ENCODE peak calls at places on chromosomes 3 and 15, in five cellular contexts. D is tibial nerve, X is ovary, J is sigmoid colon, E is transverse colon. S is an unnamed sample.

GRCh38 chr3:175212896-175213295 is 353.8 kb downstream of the NAALADL2 start:
- DNase-seq in X (no peak), E (no peak), D (no peak), J (no peak), S (no peak)

GRCh38 chr15:85377986-85378385 is 2.4 kb upstream of the AKAP13 start:
- DNase-seq in J (no peak), X (no peak), D (no peak), E (no peak), S (no peak)

GRCh38 chr15:45665261-45665660 is 30.4 kb downstream of the SQOR start:
- DNase-seq in X (no peak), E (no peak), D (no peak), J (no peak), S (no peak)

GRCh38 chr3:76470285-76470684 is 569.6 kb upstream of the ROBO2 start:
- DNase-seq in D (no peak), E (no peak), J (no peak), X (no peak), S (no peak)

GRCh38 chr3:116166121-116166520 is 279.2 kb downstream of the LSAMP start:
- DNase-seq in J (no peak), X (no peak), D (no peak), E (no peak), S (no peak)

GRCh38 chr15:85457392-85457968 is 77.1 kb downstream of the AKAP13 start:
- DNase-seq in X (no peak), D (no peak), J (no peak), E (peak), S (no peak)

GRCh38 chr15:38054488-38054887 is 120.0 kb downstream of the TMCO5A start:
- DNase-seq in J (no peak), E (no peak), D (no peak), X (no peak), S (no peak)

GRCh38 chr3:154778057-154778456 is 302.1 kb upstream of the MME start:
- DNase-seq in D (no peak), J (no peak), X (no peak), E (no peak), S (no peak)

GRCh38 chr3:40309925-40310635 is 573 bp downstream of the EIF1B start:
- DNase-seq in E (peak), D (no peak), J (peak), X (peak), S (peak)

GRCh38 chr3:132659000-132659369 is 624 bp downstream of the ACAD11 start:
- DNase-seq in J (no peak), D (no peak), X (no peak), E (no peak), S (no peak)

GRCh38 chr3:43773273-43774104 is 82.8 kb downstream of the ABHD5 start:
- DNase-seq in D (no peak), X (no peak), J (no peak), E (peak), S (no peak)

GRCh38 chr15:38612159-38612863 is 47.7 kb upstream of the RASGRP1 start:
- DNase-seq in X (no peak), D (no peak), J (no peak), E (no peak), S (no peak)

GRCh38 chr15:95932141-95932540 is 398.4 kb upstream of the NR2F2 start:
- DNase-seq in D (no peak), J (no peak), E (no peak), X (no peak), S (no peak)

GRCh38 chr15:42191610-42192346 is 16.3 kb downstream of the VPS39 start:
- DNase-seq in D (no peak), J (no peak), X (no peak), E (no peak), S (no peak)

GRCh38 chr15:44812029-44812517 is 75.7 kb downstream of the TRIM69 start:
- DNase-seq in X (no peak), D (no peak), E (peak), J (no peak), S (no peak)

GRCh38 chr15:45743309-45744041 is 108.6 kb downstream of the SQOR start:
- DNase-seq in D (no peak), E (no peak), J (peak), X (no peak), S (no peak)

GRCh38 chr3:10242182-10243065 is 5.8 kb upstream of the TATDN2 start:
- DNase-seq in X (no peak), E (peak), J (peak), D (no peak), S (no peak)

GRCh38 chr3:52153389-52154096 is 680 bp downstream of the POC1A start:
- DNase-seq in J (no peak), D (no peak), X (no peak), E (peak), S (peak)

GRCh38 chr3:23760871-23761373 is 44.8 kb upstream of the UBE2E1 start:
- DNase-seq in D (no peak), J (no peak), E (no peak), X (no peak), S (no peak)

GRCh38 chr3:141547791-141548190 is 61.0 kb downstream of the RASA2 start:
- DNase-seq in J (no peak), X (no peak), E (no peak), D (no peak), S (no peak)

GRCh38 chr3:32143849-32144757 is 37.7 kb downstream of the GPD1L start:
- DNase-seq in E (peak), D (peak), J (no peak), X (no peak), S (no peak)

GRCh38 chr3:33456756-33457155 is 16.6 kb upstream of the UBP1 start:
- DNase-seq in D (no peak), J (no peak), E (no peak), X (no peak), S (no peak)

GRCh38 chr3:82157952-82158351 is 396.5 kb upstream of the GBE1 start:
- DNase-seq in D (no peak), E (no peak), X (no peak), J (no peak), S (no peak)

GRCh38 chr3:65619391-65620298 is 419.1 kb downstream of the MAGI1 start:
- DNase-seq in D (no peak), E (no peak), J (no peak), X (no peak), S (no peak)

GRCh38 chr3:43155464-43156121 is 49.7 kb upstream of the POMGNT2 start:
- DNase-seq in E (peak), X (peak), D (peak), J (peak), S (no peak)

GRCh38 chr3:121165397-121165837 is 257.4 kb downstream of the STXBP5L start:
- DNase-seq in X (no peak), D (no peak), J (no peak), E (no peak), S (no peak)

GRCh38 chr3:18228060-18228459 is 197.1 kb downstream of the SATB1 start:
- DNase-seq in D (no peak), E (no peak), X (no peak), J (no peak), S (no peak)

DNA sequence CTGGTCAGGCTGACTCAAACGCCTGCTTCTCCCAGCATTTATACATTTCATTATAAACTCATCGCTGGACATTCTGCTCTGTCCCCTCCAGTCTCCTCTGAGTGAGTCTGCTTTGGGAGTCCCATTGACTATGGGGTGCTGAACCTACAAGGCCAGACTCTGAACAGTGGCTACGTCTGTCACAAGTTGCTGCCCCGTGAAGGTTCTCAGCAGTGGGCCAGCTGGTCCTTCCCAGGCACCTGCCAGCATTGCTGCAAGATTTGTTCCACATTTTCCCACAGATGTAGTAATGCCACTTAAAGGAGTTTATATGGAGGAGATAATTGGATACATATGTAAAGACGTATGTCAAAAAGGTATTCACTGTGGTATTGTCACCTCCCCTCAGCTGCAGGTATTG is 72.7 kb upstream of the ATP13A3 start:
- DNase-seq in J (no peak), X (no peak), D (no peak), E (no peak), S (no peak)
- H3K27ac ChIP-seq in J (no peak), X (no peak), D (no peak), E (no peak), S (no peak)

GRCh38 chr3:97938444-97938843 is 33.8 kb downstream of the RIOX2 start:
- DNase-seq in J (no peak), X (no peak), E (no peak), D (no peak), S (no peak)
- TF ChIP-seq EP300 in J (no peak), X (no peak), E (no peak), D (no peak), S (no peak)

DNA sequence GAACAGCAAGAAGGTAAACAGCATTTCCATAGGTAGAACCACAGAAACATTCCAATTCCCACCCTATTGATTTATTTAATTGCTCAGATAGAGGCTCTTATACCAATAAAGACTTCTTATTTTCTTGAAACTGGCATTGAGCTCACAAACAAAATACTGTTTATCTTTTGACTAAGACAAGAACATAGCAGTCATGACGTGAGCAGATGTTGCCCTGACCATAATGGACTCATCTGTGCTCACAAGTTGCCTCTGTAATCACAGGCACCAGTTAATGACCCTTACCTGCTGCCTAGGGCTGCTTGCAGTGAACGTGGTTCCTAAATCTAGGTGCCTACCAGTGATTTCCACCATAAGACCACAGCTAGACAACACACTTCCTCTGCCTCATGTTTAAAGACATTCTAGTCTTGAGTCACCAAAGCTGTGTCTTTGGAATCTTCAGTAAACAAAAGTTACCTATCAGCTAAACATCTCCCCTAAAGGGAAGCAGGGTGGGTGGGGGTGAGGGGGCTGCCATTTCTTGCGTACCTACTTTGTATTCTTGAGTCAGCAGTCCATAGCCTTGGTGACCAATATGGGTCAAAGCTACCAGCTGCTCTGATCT is 2.1 kb downstream of the FYCO1 start:
- DNase-seq in D (no peak), E (no peak), J (no peak), X (no peak), S (no peak)
- H3K27ac ChIP-seq in D (peak), E (peak), J (peak), X (no peak), S (peak)

GRCh38 chr15:75694241-75695182 is 18.1 kb downstream of the CSPG4 start:
- DNase-seq in J (peak), E (peak), X (peak), D (peak), S (no peak)
- TF ChIP-seq EP300 in J (peak), E (no peak), X (no peak), D (no peak), S (no peak)

GRCh38 chr15:33089878-33090757 is 104.4 kb downstream of the FMN1 start:
- DNase-seq in D (no peak), E (peak), J (no peak), X (no peak), S (no peak)
- H3K27ac ChIP-seq in D (no peak), E (peak), J (no peak), X (no peak), S (no peak)

DNA sequence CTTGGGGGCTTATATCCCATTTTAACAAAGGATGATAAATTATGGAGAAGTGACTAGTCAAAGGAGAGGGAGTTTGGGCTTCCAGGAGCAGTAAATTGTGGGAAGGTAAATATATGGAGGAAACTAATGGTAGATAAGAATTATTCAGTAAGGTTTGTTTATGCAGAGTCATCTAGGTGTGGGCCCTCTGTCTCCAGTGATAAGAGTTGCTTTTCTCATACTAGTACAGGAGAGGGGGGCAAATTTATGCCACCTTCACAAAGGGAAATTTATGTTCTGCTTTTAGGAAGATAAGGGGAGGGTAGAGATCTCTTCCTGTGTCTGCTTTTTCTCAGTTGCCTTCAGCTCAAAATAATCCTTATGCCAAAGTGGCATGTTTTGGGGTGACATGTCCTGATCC is 383.7 kb upstream of the PPP2R3A start:
- DNase-seq in J (no peak), E (no peak), X (no peak), D (no peak), S (no peak)
- TF ChIP-seq EP300 in J (no peak), E (no peak), X (no peak), D (no peak), S (no peak)

DNA sequence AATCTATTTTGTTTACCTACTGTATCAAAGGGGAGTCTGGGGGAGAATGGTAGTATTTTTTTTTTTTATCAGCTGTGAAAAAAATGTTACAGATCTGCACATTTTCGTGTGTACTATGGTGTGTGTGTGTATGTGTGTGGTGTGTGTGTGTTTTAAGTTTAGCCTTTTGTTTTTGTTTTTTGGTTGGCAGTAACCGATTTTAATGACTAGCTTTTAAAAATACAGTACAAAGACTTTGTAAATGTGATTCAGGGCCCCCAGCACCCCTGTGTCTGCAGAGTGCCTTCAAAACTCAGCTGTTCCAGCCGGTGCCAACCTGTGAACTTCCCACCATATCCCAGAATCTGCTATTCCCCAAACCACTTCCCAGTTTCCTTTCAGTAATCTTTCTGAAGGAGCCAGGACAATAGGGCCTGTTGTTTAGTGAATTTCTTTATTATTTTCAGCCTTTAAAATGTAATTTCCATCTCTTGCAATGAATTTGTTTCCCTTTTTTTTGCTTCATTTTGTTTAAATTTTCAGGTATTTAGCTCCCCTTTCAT is 2.1 kb downstream of the RAP2B start:
- DNase-seq in E (no peak), D (no peak), J (no peak), X (no peak), S (no peak)
- H3K27ac ChIP-seq in E (no peak), D (peak), J (peak), X (no peak), S (no peak)

S was measured in suprapubic skin.